ENCODE peak calls at places on chromosomes 4 and X, in five cellular contexts. J, R, U, Z and K are unnamed samples. For H3K27me3 and H3K9me3, the result is how much of the 10 kb centered on the place peaks cover.

GRCh38 chr4:17560065-17560673 is 16.8 kb upstream of the LAP3 start:
- DNase-seq in J (no peak), U (no peak), Z (no peak), R (no peak), K (no peak)

GRCh38 chr4:24443200-24443599 is 141.2 kb downstream of the DHX15 start:
- DNase-seq in U (no peak), J (no peak), R (no peak), Z (no peak), K (no peak)

GRCh38 chr4:62232755-62233280 is 1032.7 kb downstream of the ADGRL3 start:
- DNase-seq in R (no peak), U (no peak), J (no peak), Z (no peak), K (no peak)

GRCh38 chr4:54659213-54660144 is 1.7 kb downstream of the KIT start:
- DNase-seq in U (no peak), Z (peak), R (no peak), J (no peak), K (no peak)

GRCh38 chr4:100098681-100099080 is 91.6 kb downstream of the DDIT4L start:
- DNase-seq in U (no peak), R (no peak), J (peak), Z (peak), K (peak)

GRCh38 chr4:143554728-143555597 is 41.5 kb downstream of the SMARCA5 start:
- DNase-seq in U (no peak), J (no peak), Z (no peak), R (no peak), K (no peak)

GRCh38 chr4:15479089-15479912 is 9.6 kb downstream of the CC2D2A start:
- DNase-seq in U (no peak), R (no peak), J (peak), Z (peak), K (peak)

GRCh38 chr4:156692016-156692415 is 279.6 kb downstream of the PDGFC start:
- DNase-seq in Z (no peak), U (no peak), R (no peak), J (no peak), K (no peak)

GRCh38 chrX:23752740-23753435 is 9.8 kb upstream of the ACOT9 start:
- DNase-seq in J (no peak), Z (peak), U (no peak), R (no peak), K (no peak)

GRCh38 chrX:10634681-10635161 is 14.3 kb upstream of the MID1 start:
- DNase-seq in Z (peak), J (no peak), R (no peak), U (no peak), K (peak)

GRCh38 chr4:6987566-6987920 is 55.6 kb upstream of the TADA2B start:
- DNase-seq in R (no peak), U (no peak), J (no peak), Z (peak), K (no peak)

GRCh38 chr4:145881991-145882390 is 56.6 kb downstream of the ZNF827 start:
- DNase-seq in U (no peak), R (no peak), Z (no peak), J (no peak), K (no peak)

GRCh38 chr4:128354205-128354821 is 66.7 kb upstream of the PGRMC2 start:
- DNase-seq in R (no peak), U (no peak), Z (peak), J (no peak), K (peak)

GRCh38 chr4:7291372-7292135 is 99.2 kb downstream of the SORCS2 start:
- DNase-seq in R (no peak), Z (no peak), J (no peak), U (no peak), K (no peak)

GRCh38 chr4:95180531-95181315 is 368.1 kb downstream of the UNC5C start:
- DNase-seq in R (no peak), J (no peak), U (no peak), Z (no peak), K (no peak)

GRCh38 chr4:146165840-146166239 is 9.7 kb upstream of the LSM6 start:
- DNase-seq in J (no peak), R (no peak), Z (peak), U (no peak), K (no peak)

GRCh38 chrX:30888526-30889146 is 418 bp downstream of the TAB3 start:
- DNase-seq in J (peak), Z (peak), U (no peak), R (peak), K (peak)

GRCh38 chr4:118911162-118911791 is 22.6 kb downstream of the SYNPO2 start:
- DNase-seq in R (no peak), J (no peak), Z (no peak), U (no peak), K (no peak)

GRCh38 chr4:139144161-139144859 is 32.7 kb downstream of the ELF2 start:
- DNase-seq in Z (peak), U (no peak), R (no peak), J (no peak), K (peak)

GRCh38 chr4:71290074-71290473 is 48.7 kb upstream of the SLC4A4 start:
- DNase-seq in Z (no peak), R (no peak), J (no peak), U (no peak), K (no peak)

GRCh38 chr4:116387942-116388474 is 697.4 kb downstream of the TRAM1L1 start:
- DNase-seq in R (no peak), U (no peak), J (no peak), Z (no peak), K (no peak)

GRCh38 chrX:41922125-41922521 is 1.2 kb downstream of the CASK start:
- DNase-seq in J (no peak), U (peak), Z (peak), R (no peak), K (peak)

GRCh38 chr4:40702800-40703151 is 47.0 kb upstream of the NSUN7 start:
- DNase-seq in R (no peak), J (no peak), U (no peak), Z (no peak), K (no peak)

GRCh38 chrX:136694491-136695087 is 46.6 kb downstream of the CD40LG start:
- DNase-seq in J (no peak), R (no peak), Z (peak), U (peak), K (peak)

GRCh38 chrX:45140812-45141211 is 59.9 kb downstream of the DIPK2B start:
- DNase-seq in Z (no peak), J (no peak), U (no peak), R (no peak), K (no peak)

GRCh38 chrX:36087366-36087765 is 167.8 kb downstream of the CFAP47 start:
- DNase-seq in U (no peak), R (no peak), J (no peak), Z (no peak), K (no peak)

GRCh38 chr4:1736820-1737219 is 15.5 kb downstream of the TACC3 start:
- DNase-seq in U (no peak), Z (no peak), R (no peak), J (no peak), K (no peak)

GRCh38 chrX:21490341-21490740 is 116.1 kb downstream of the CNKSR2 start:
- DNase-seq in U (no peak), R (no peak), J (no peak), Z (no peak), K (no peak)

GRCh38 chrX:16643160-16643559 is 6.8 kb upstream of the S100G start:
- DNase-seq in R (no peak), U (no peak), J (no peak), Z (peak), K (no peak)

GRCh38 chr4:149884529-149885206 is 69.0 kb upstream of the IQCM start:
- DNase-seq in J (no peak), Z (no peak), U (no peak), R (no peak), K (no peak)

GRCh38 chr4:16721618-16722291 is 176.7 kb downstream of the LDB2 start:
- DNase-seq in R (no peak), J (no peak), Z (peak), U (no peak), K (no peak)

GRCh38 chr4:175705407-175705806 is 106.7 kb downstream of the GPM6A start:
- DNase-seq in J (no peak), R (no peak), Z (no peak), U (no peak), K (peak)

GRCh38 chr4:13529130-13529919 is 15.0 kb downstream of the NKX3-2 start:
- DNase-seq in U (no peak), Z (no peak), R (no peak), J (no peak), K (no peak)
- H3K27me3 ChIP-seq in U (under half), Z (half or more), R (half or more), J (under half), K (under half)

GRCh38 chrX:40003071-40003981 is 94.4 kb downstream of the BCOR start:
- DNase-seq in Z (peak), J (no peak), U (no peak), R (no peak), K (no peak)

GRCh38 chrX:40006025-40007017 is 91.4 kb downstream of the BCOR start:
- DNase-seq in U (peak), R (no peak), J (peak), Z (peak), K (no peak)

GRCh38 chrX:40005290-40006011 is 92.3 kb downstream of the BCOR start:
- DNase-seq in R (no peak), U (peak), J (no peak), Z (no peak), K (no peak)

GRCh38 chrX:40003982-40004535 is 93.7 kb downstream of the BCOR start:
- DNase-seq in Z (no peak), J (no peak), R (no peak), U (no peak), K (peak)

GRCh38 chrX:40004916-40005289 is 92.9 kb downstream of the BCOR start:
- DNase-seq in U (no peak), J (no peak), Z (no peak), R (no peak), K (no peak)
- H3K4me3 ChIP-seq in U (peak), J (no peak), Z (no peak), R (no peak), K (no peak)

GRCh38 chr4:63986253-63986652 is 423.0 kb downstream of the TECRL start:
- DNase-seq in U (no peak), J (no peak), R (no peak), Z (no peak), K (no peak)
- H3K9me3 ChIP-seq in U (under half), J (under half), R (under half), Z (under half), K (under half)

DNA sequence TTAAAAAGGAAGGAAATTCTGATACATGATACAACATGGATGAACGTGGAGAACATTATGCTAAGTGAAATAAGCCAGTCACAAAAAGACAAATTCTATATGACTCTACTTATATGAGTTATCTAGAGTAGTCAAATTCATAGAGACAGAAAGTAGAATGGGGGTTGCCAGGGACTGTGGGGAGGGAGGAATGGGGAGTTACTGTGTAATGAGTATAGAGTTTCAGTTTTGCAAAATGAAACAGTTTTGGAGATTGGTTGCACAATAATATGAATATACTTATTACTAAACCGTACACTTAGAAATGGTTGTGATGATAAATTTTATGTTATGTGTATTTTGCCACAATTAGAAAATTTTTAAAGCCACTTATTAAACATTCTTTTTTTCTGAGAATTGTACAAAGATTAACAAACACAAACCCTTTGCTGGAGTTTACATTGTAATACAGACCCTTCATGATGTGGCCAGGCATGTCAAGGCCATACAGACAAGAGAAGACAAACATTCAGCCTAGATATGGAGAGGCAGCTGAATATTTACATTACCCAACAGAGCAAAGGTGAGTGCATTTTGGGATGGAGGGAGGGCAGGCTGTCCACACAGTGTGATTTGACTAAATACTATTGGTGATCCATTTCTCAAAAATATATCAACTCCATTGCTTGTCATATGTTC is 21.2 kb upstream of the GPC3 start:
- DNase-seq in Z (no peak), J (no peak), U (no peak), R (no peak), K (no peak)
- H3K27me3 ChIP-seq in Z (under half), J (under half), U (under half), R (under half), K (under half)

GRCh38 chrX:103584606-103585005 is 709 bp upstream of the TCEAL4 start:
- DNase-seq in U (no peak), Z (no peak), J (no peak), R (no peak), K (peak)
- H3K4me3 ChIP-seq in U (no peak), Z (peak), J (no peak), R (no peak), K (peak)